ENCODE peak calls at places on chromosomes 2 and 18, in eight cellular contexts. One of them, this sample, is unnamed.

GRCh38 chr2:216404010-216404618 is 8.2 kb upstream of the SMARCAL1 start:
- ATAC-seq in HCT116: peak; percentile 91
- ATAC-seq in HepG2: peak; percentile 79
- ATAC-seq in Panc1: peak; percentile 80
- ATAC-seq in upper lobe of left lung: peak; percentile 73
- ATAC-seq in GM12878: peak; percentile 89
- ATAC-seq in K562: peak; percentile 81
- ATAC-seq in GM23338: peak; percentile 59
- ATAC-seq in this sample: no peak

GRCh38 chr18:8084160-8084559 is 517.0 kb downstream of the PTPRM start:
- ATAC-seq in K562: peak; percentile 84
- ATAC-seq in GM12878: peak; percentile 68
- ATAC-seq in HCT116: peak; percentile 89
- ATAC-seq in HepG2: peak; percentile 89
- ATAC-seq in GM23338: peak; percentile 97
- ATAC-seq in Panc1: no peak
- ATAC-seq in upper lobe of left lung: no peak
- ATAC-seq in this sample: no peak

GRCh38 chr2:144453039-144453336 is 66.9 kb downstream of the ZEB2 start:
- ATAC-seq in HepG2: no peak
- ATAC-seq in upper lobe of left lung: no peak
- ATAC-seq in GM12878: no peak
- ATAC-seq in Panc1: no peak
- ATAC-seq in K562: peak; percentile 28
- ATAC-seq in HCT116: no peak
- ATAC-seq in GM23338: no peak
- ATAC-seq in this sample: no peak

GRCh38 chr2:134253804-134254203 is at the start of gene MGAT5:
- ATAC-seq in GM12878: peak; percentile 8
- ATAC-seq in HepG2: no peak
- ATAC-seq in upper lobe of left lung: no peak
- ATAC-seq in K562: no peak
- ATAC-seq in HCT116: no peak
- ATAC-seq in GM23338: no peak
- ATAC-seq in Panc1: no peak
- ATAC-seq in this sample: no peak

GRCh38 chr2:33146112-33146511 is 199.4 kb downstream of the LTBP1 start:
- ATAC-seq in HCT116: no peak
- ATAC-seq in K562: no peak
- ATAC-seq in upper lobe of left lung: no peak
- ATAC-seq in GM23338: no peak
- ATAC-seq in Panc1: no peak
- ATAC-seq in HepG2: no peak
- ATAC-seq in GM12878: no peak
- ATAC-seq in this sample: no peak

GRCh38 chr2:234480337-234480736 is 16.5 kb downstream of the ARL4C start:
- ATAC-seq in GM12878: no peak
- ATAC-seq in Panc1: no peak
- ATAC-seq in K562: no peak
- ATAC-seq in HepG2: no peak
- ATAC-seq in GM23338: no peak
- ATAC-seq in HCT116: no peak
- ATAC-seq in upper lobe of left lung: no peak
- ATAC-seq in this sample: no peak

GRCh38 chr2:76678358-76679024 is 843.7 kb downstream of the LRRTM4 start:
- ATAC-seq in HCT116: no peak
- ATAC-seq in HepG2: no peak
- ATAC-seq in upper lobe of left lung: no peak
- ATAC-seq in K562: no peak
- ATAC-seq in GM23338: no peak
- ATAC-seq in GM12878: no peak
- ATAC-seq in Panc1: no peak
- ATAC-seq in this sample: no peak

GRCh38 chr2:238127165-238128060 is 11.1 kb upstream of the KLHL30 start:
- ATAC-seq in GM12878: peak; percentile 79
- ATAC-seq in HCT116: no peak
- ATAC-seq in Panc1: peak; percentile 92
- ATAC-seq in HepG2: peak; percentile 79
- ATAC-seq in upper lobe of left lung: peak; percentile 23
- ATAC-seq in GM23338: peak; percentile 47
- ATAC-seq in K562: peak; percentile 95
- ATAC-seq in this sample: peak; percentile 71

GRCh38 chr2:41927581-41928260 is 120.1 kb upstream of the PKDCC start:
- ATAC-seq in GM12878: no peak
- ATAC-seq in GM23338: no peak
- ATAC-seq in HCT116: no peak
- ATAC-seq in HepG2: peak; percentile 19
- ATAC-seq in upper lobe of left lung: no peak
- ATAC-seq in Panc1: no peak
- ATAC-seq in K562: peak; percentile 18
- ATAC-seq in this sample: no peak

GRCh38 chr2:61671561-61672315 is 133.6 kb upstream of the XPO1 start:
- ATAC-seq in GM23338: peak; percentile 29
- ATAC-seq in HCT116: no peak
- ATAC-seq in GM12878: no peak
- ATAC-seq in upper lobe of left lung: no peak
- ATAC-seq in Panc1: peak; percentile 72
- ATAC-seq in HepG2: peak; percentile 69
- ATAC-seq in K562: no peak
- ATAC-seq in this sample: peak; percentile 39

GRCh38 chr2:158317642-158318041 is 138.9 kb downstream of the CCDC148 start:
- ATAC-seq in upper lobe of left lung: no peak
- ATAC-seq in HCT116: no peak
- ATAC-seq in GM23338: peak; percentile 40
- ATAC-seq in HepG2: no peak
- ATAC-seq in GM12878: peak; percentile 55
- ATAC-seq in Panc1: no peak
- ATAC-seq in K562: peak; percentile 77
- ATAC-seq in this sample: no peak
- TF ChIP-seq POLR2AphosphoS5 in upper lobe of left lung: no peak
- TF ChIP-seq POLR2AphosphoS5 in HCT116: no peak
- TF ChIP-seq POLR2AphosphoS5 in GM23338: no peak
- TF ChIP-seq POLR2AphosphoS5 in HepG2: no peak
- TF ChIP-seq POLR2AphosphoS5 in GM12878: no peak
- TF ChIP-seq POLR2AphosphoS5 in Panc1: no peak
- TF ChIP-seq POLR2AphosphoS5 in K562: no peak
- TF ChIP-seq POLR2AphosphoS5 in this sample: no peak

DNA sequence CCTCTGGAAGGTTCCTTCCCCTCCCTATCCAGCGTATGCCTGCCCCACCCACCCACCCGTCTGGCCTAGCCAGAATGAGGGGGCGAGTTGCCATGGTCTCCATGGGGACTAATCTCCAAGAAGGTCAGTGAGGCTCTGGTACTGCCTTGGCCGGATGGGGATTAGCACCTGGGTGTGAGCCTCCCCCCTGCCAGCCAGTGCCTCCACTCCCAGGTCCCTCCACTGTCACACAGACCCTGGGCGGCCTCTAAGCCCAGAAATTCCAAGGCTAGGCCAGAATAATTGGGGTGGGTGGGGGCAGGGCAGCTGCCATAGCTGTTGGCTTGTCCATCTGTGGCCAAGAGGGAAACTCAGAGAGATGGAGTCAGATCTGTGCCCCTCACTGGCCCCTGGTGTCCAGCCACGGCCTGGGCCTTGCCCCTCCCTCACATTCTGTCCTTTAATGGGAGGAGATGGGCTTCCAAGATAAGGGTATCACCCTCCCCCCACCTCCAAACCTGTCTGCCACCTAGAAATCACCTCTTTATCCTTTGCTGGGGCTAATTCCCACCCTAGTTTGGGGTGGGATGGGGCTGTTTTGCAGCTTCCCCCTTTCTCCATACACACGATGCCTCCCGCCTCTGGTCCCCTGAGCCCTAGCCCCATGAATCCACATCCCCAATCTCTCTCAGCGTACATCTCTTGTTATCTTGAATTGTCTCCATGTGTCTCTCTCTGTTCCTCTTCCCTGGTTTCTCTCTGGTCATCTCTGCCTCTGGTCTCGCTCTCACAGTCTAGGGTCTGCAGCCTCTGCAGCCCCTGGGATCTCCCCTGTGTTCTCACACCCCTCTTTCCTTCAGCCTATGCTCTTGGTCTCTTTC is 6.0 kb upstream of the CRYBA2 start:
- ATAC-seq in Panc1: no peak
- ATAC-seq in HepG2: no peak
- ATAC-seq in K562: no peak
- ATAC-seq in GM23338: no peak
- ATAC-seq in GM12878: no peak
- ATAC-seq in HCT116: no peak
- ATAC-seq in upper lobe of left lung: no peak
- ATAC-seq in this sample: no peak
- H3K27me3 ChIP-seq in Panc1: peaks cover 4% of the 10 kb centered on the region
- H3K27me3 ChIP-seq in HepG2: peaks cover 95% of the 10 kb centered on the region
- H3K27me3 ChIP-seq in K562: no peaks in the 10 kb centered on the region
- H3K27me3 ChIP-seq in GM23338: peaks cover 100% of the 10 kb centered on the region
- H3K27me3 ChIP-seq in GM12878: peaks cover 15% of the 10 kb centered on the region
- H3K27me3 ChIP-seq in HCT116: no peaks in the 10 kb centered on the region
- H3K27me3 ChIP-seq in upper lobe of left lung: peaks cover 2% of the 10 kb centered on the region
- H3K27me3 ChIP-seq in this sample: peaks cover 98% of the 10 kb centered on the region

DNA sequence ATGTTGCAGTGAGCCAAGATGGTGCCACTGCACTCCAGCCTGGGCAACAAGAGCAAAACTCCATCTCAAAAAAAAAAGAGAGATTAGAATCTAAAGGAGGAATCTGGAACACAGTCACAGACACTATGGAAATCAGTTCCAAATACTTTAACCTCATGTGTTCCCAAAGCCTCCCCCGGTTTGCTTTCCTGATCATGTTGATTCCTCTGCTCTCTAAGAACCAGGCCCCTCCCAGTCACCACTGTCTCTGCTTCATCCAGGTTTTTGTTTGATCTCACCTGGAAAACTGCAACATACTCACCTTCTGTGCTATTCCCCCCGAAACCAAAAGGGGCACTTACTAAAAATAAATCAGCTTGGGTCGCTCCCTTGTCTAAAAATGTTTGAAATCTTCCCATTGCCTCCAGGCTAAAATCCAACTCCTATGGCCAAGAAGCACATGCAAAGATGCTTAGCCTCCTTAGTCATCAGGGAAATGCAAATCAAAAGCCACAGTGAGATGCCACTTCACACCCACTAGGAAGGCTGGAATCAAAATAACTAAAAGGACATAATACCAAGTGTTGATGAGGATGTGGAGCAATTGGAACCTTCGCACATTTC is 6.2 kb upstream of the NEU2 start:
- ATAC-seq in upper lobe of left lung: no peak
- ATAC-seq in GM23338: no peak
- ATAC-seq in HepG2: no peak
- ATAC-seq in GM12878: no peak
- ATAC-seq in K562: no peak
- ATAC-seq in Panc1: no peak
- ATAC-seq in HCT116: peak; percentile 28
- ATAC-seq in this sample: no peak
- TF ChIP-seq POLR2AphosphoS5 in upper lobe of left lung: no peak
- TF ChIP-seq POLR2AphosphoS5 in GM23338: no peak
- TF ChIP-seq POLR2AphosphoS5 in HepG2: no peak
- TF ChIP-seq POLR2AphosphoS5 in GM12878: no peak
- TF ChIP-seq POLR2AphosphoS5 in K562: no peak
- TF ChIP-seq POLR2AphosphoS5 in Panc1: no peak
- TF ChIP-seq POLR2AphosphoS5 in HCT116: no peak
- TF ChIP-seq POLR2AphosphoS5 in this sample: no peak

DNA sequence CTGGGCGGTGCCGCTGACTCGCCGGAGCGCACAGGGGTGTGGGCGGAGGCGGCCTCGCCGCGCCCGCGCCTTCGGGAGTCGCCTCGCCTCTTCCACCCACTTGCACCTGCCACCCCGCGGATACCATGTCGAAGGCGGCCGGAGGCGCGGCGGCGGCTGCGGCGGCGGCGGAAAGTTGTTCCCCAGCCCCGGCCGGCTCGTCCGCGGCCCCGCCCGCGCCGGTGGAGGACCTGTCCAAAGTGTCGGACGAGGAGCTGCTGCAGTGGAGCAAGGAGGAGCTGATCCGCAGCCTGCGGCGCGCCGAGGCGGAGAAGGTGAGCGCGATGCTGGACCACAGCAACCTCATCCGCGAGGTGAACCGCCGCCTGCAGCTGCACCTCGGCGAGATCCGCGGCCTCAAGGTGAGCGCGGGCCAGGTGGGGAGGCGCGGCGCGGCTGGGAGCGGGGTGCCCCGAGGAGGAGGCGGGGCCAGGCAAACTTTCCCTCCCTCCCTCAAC is 758 bp downstream of the CCDC85A start:
- ATAC-seq in GM12878: peak; percentile 11
- ATAC-seq in HCT116: peak; percentile 40
- ATAC-seq in Panc1: peak; percentile 50
- ATAC-seq in GM23338: peak; percentile 21
- ATAC-seq in upper lobe of left lung: no peak
- ATAC-seq in HepG2: peak; percentile 7
- ATAC-seq in K562: peak; percentile 17
- ATAC-seq in this sample: peak; percentile 4
- H3K27me3 ChIP-seq in GM12878: peaks cover 7% of the 10 kb centered on the region
- H3K27me3 ChIP-seq in HCT116: no peaks in the 10 kb centered on the region
- H3K27me3 ChIP-seq in Panc1: peaks cover 25% of the 10 kb centered on the region
- H3K27me3 ChIP-seq in GM23338: peaks cover 97% of the 10 kb centered on the region
- H3K27me3 ChIP-seq in upper lobe of left lung: no peaks in the 10 kb centered on the region
- H3K27me3 ChIP-seq in HepG2: peaks cover 48% of the 10 kb centered on the region
- H3K27me3 ChIP-seq in K562: peaks cover 11% of the 10 kb centered on the region
- H3K27me3 ChIP-seq in this sample: peaks cover 82% of the 10 kb centered on the region

DNA sequence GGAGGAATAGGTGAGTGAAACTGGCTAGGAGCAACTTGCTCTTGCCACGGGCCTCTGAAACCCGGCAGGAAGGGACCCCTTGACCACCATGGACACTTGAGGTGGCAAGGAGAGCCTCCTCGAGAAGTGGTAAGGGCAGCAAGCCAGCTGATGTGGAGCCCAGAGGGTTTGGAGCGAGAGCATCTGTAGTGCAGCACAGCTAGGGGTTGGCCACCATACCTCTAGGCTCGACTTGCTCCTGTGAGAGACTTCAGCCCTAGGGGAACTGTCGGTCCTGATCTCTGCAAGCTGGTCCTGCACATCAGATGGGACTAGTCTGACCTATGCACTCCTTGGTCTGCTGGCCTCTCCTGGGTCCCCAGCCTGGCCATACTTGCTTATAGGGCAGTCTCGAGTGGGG is 158.4 kb downstream of the CCDC178 start:
- ATAC-seq in HCT116: no peak
- ATAC-seq in K562: no peak
- ATAC-seq in GM12878: no peak
- ATAC-seq in GM23338: no peak
- ATAC-seq in upper lobe of left lung: peak; percentile 30
- ATAC-seq in Panc1: no peak
- ATAC-seq in HepG2: no peak
- ATAC-seq in this sample: no peak
- TF ChIP-seq POLR2AphosphoS5 in HCT116: no peak
- TF ChIP-seq POLR2AphosphoS5 in K562: no peak
- TF ChIP-seq POLR2AphosphoS5 in GM12878: no peak
- TF ChIP-seq POLR2AphosphoS5 in GM23338: no peak
- TF ChIP-seq POLR2AphosphoS5 in upper lobe of left lung: no peak
- TF ChIP-seq POLR2AphosphoS5 in Panc1: no peak
- TF ChIP-seq POLR2AphosphoS5 in HepG2: no peak
- TF ChIP-seq POLR2AphosphoS5 in this sample: no peak